ENCODE peak calls at places on chromosomes 1 and 21, in nine cellular contexts. S is transverse colon, V is endothelial cell of umbilical vein, O is uterus, B is HCT116, D is IMR-90, P is lower leg skin, G is erythroblast, I is A549. Y is an unnamed sample.
A peak's percentile ranks its signal among the peaks of the same experiment; 100 is the strongest.

GRCh38 chr1:46175243-46175642 is 356 bp downstream of the TSPAN1 start:
- DNase-seq in S (no peak), V (no peak), O (no peak), B (no peak), D (no peak), P (no peak), G (no peak), I (no peak), Y (no peak)

GRCh38 chr21:17491716-17492414 is 21.0 kb upstream of the CXADR start:
- DNase-seq in S (no peak), V (peak; percentile 89), O (peak; percentile 28), B (peak; percentile 26), D (peak; percentile 99), P (peak; percentile 32), G (no peak), I (peak; percentile 56), Y (no peak)

GRCh38 chr21:39663742-39664492 is 51.2 kb downstream of the B3GALT5 start:
- DNase-seq in S (no peak), V (no peak), O (no peak), B (no peak), D (no peak), P (no peak), G (no peak), I (no peak), Y (no peak)

GRCh38 chr1:161229896-161230295 is 4.0 kb downstream of the TOMM40L start:
- DNase-seq in S (no peak), V (no peak), O (no peak), B (no peak), D (no peak), P (no peak), G (peak; percentile 15), I (no peak), Y (no peak)

GRCh38 chr1:221683681-221684080 is 58.2 kb downstream of the DUSP10 start:
- DNase-seq in S (no peak), V (no peak), O (no peak), B (no peak), D (no peak), P (no peak), G (no peak), I (no peak), Y (no peak)

GRCh38 chr1:228214921-228215662 is 7.2 kb downstream of the OBSCN start:
- DNase-seq in S (no peak), V (no peak), O (no peak), B (no peak), D (no peak), P (no peak), G (no peak), I (no peak), Y (no peak)

GRCh38 chr1:97743129-97743528 is 177.7 kb downstream of the DPYD start:
- DNase-seq in S (no peak), V (no peak), O (no peak), B (no peak), D (no peak), P (no peak), G (no peak), I (no peak), Y (no peak)

GRCh38 chr1:227787513-227788278 is 27.8 kb upstream of the PRSS38 start:
- DNase-seq in S (peak; percentile 95), V (peak; percentile 92), O (peak; percentile 92), B (peak; percentile 95), D (peak; percentile 93), P (peak; percentile 90), G (peak; percentile 74), I (peak; percentile 96), Y (peak; percentile 89)

GRCh38 chr1:107949467-107950253 is 15.3 kb downstream of the VAV3 start:
- DNase-seq in S (no peak), V (no peak), O (no peak), B (no peak), D (no peak), P (no peak), G (no peak), I (no peak), Y (no peak)

GRCh38 chr21:14547834-14548513 is 1.9 kb upstream of the SAMSN1 start:
- DNase-seq in S (no peak), V (no peak), O (no peak), B (no peak), D (no peak), P (no peak), G (no peak), I (no peak), Y (no peak)

GRCh38 chr21:14542638-14543037 is 3.5 kb downstream of the SAMSN1 start:
- DNase-seq in S (no peak), V (no peak), O (no peak), B (no peak), D (no peak), P (no peak), G (peak; percentile 55), I (no peak), Y (no peak)

GRCh38 chr21:14548751-14549150 is 2.6 kb upstream of the SAMSN1 start:
- DNase-seq in S (no peak), V (no peak), O (no peak), B (no peak), D (no peak), P (no peak), G (no peak), I (no peak), Y (no peak)

GRCh38 chr21:14543983-14544382 is 2.1 kb downstream of the SAMSN1 start:
- DNase-seq in S (no peak), V (no peak), O (no peak), B (no peak), D (no peak), P (no peak), G (peak; percentile 21), I (no peak), Y (no peak)

GRCh38 chr21:14545906-14546480 is at the start of gene SAMSN1:
- DNase-seq in S (peak; percentile 53), V (peak; percentile 85), O (no peak), B (no peak), D (no peak), P (peak; percentile 47), G (peak; percentile 89), I (no peak), Y (no peak)
- TF ChIP-seq POLR2A in S (peak; percentile 86), V (peak; percentile 69), O (no peak), B (no peak), D (no peak), P (no peak), G (peak; percentile 97), I (no peak), Y (no peak)

DNA sequence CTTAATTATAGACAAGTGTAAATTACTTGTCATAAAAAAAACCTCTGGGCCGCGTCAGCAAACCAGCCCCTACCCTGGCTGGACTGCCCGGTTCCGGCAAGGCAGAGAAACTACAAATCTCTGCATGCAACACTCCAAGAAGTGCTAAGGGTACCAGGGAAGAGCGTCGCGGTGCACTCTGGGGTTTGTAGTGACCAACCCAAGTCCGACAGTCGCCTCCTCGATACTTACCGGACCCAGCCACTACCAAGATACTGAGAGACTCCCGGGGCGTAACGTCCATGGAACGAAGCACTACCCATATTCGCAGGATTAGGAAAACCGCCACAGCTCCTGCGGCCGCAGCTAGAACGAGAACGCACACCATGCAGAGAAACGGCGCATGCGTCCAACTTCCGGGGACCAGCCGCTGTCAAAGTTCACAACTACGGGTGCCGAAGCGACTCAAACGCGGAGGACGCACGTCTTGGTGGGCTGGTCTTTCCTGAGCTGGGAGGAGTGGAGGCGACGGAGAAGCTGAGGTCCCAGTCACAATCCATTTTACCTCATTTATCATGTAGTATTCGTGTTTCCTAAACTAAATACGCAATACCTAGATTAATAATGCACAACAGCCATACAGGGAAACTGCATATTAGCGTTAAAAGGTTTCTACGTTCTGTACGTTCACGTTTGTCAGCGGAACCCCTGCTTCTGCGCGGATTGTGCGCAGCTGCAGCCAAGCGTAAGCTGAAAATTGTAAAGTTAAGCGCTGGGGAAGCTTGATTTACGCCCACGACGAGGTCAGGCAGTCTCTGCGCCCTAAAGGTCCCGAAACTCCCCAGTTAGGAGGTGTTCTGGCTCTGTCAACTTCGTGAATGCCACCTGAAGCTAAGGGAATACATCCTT is at the start of gene ALG14:
- DNase-seq in S (peak; percentile 95), V (peak; percentile 97), O (peak; percentile 94), B (peak; percentile 94), D (peak; percentile 96), P (peak; percentile 93), G (peak; percentile 97), I (peak; percentile 95), Y (peak; percentile 94)
- TF ChIP-seq POLR2A in S (peak; percentile 86), V (peak; percentile 69), O (peak; percentile 70), B (peak; percentile 74), D (peak; percentile 34), P (no peak), G (peak; percentile 95), I (peak; percentile 56), Y (peak; percentile 75)

GRCh38 chr1:155609515-155610256 is at the start of gene MSTO1:
- DNase-seq in S (peak; percentile 97), V (peak; percentile 96), O (peak; percentile 96), B (peak; percentile 95), D (peak; percentile 98), P (peak; percentile 98), G (peak; percentile 97), I (peak; percentile 98), Y (peak; percentile 96)
- TF ChIP-seq POLR2A in S (peak; percentile 40), V (peak; percentile 70), O (peak; percentile 35), B (peak; percentile 73), D (peak; percentile 66), P (no peak), G (peak; percentile 72), I (peak; percentile 80), Y (no peak)

GRCh38 chr1:145991799-145992412 is 4.5 kb downstream of the TXNIP start:
- DNase-seq in S (no peak), V (no peak), O (peak; percentile 13), B (no peak), D (no peak), P (no peak), G (no peak), I (no peak), Y (no peak)

GRCh38 chr1:145993618-145994390 is 2.6 kb downstream of the TXNIP start:
- DNase-seq in S (no peak), V (no peak), O (peak; percentile 14), B (no peak), D (no peak), P (no peak), G (no peak), I (no peak), Y (no peak)

GRCh38 chr1:145994391-145995120 is 1.8 kb downstream of the TXNIP start:
- DNase-seq in S (no peak), V (no peak), O (peak; percentile 27), B (no peak), D (no peak), P (no peak), G (peak; percentile 53), I (no peak), Y (no peak)

GRCh38 chr1:145992502-145992936 is 3.9 kb downstream of the TXNIP start:
- DNase-seq in S (no peak), V (no peak), O (peak; percentile 12), B (no peak), D (no peak), P (no peak), G (no peak), I (no peak), Y (no peak)

DNA sequence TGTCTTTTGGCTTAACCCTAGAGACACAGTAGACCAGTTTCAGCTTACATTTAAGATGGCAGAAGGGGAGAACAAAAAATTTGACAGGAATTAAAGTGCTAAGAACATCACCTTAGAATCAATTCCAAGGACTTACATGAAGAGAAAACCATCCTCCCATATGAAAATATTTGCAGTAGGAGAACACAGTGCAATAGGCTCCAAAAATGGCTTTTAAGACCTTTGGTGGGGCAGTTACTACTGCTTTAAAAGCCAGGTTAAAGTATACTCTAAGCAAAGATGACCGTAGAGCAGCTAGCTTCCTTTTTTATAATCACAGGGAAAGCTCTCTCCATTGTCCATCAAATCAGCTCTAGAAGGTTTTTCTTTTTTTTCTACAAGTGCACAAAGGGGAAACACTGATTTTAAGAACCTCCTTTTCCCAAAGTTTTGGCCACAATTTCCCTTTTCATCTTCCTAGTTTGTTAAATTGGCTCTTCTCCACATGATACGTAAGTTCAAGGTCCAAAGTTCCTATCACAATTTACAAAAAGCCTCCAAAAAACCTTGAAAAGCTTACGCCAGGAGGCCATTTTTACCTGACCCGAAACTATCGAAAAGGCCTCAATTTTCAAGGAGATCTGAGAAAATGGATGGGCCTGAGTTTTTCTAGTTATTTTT is 3.3 kb downstream of the TXNIP start:
- DNase-seq in S (no peak), V (no peak), O (no peak), B (no peak), D (no peak), P (no peak), G (no peak), I (no peak), Y (no peak)
- TF ChIP-seq POLR2A in S (no peak), V (no peak), O (no peak), B (no peak), D (no peak), P (no peak), G (no peak), I (no peak), Y (no peak)